ENCODE peak calls at places on chromosomes 4 and X, in ten cellular contexts. O is osteoblast, K is lower lobe of right lung, P is astrocyte, W is ovary, B is fibroblast of lung, V is left lung, S is mammary epithelial cell, A is psoas muscle, Q is BE2C. F is an unnamed sample.
A peak's percentile ranks its signal among the peaks of the same experiment; 100 is the strongest.

GRCh38 chr4:179867300-179867878 is 2375.8 kb upstream of the TENM3 start:
- DNase-seq in V (peak; percentile 31), S (peak; percentile 20), W (peak; percentile 12), Q (peak; percentile 83), B (peak; percentile 70), K (peak; percentile 46), P (peak; percentile 7), O (no peak), A (no peak), F (no peak)

GRCh38 chr4:183161630-183162029 is 62.6 kb downstream of the WWC2 start:
- DNase-seq in W (no peak), Q (no peak), B (no peak), A (no peak), S (no peak), V (no peak), K (no peak), P (no peak), O (no peak), F (no peak)

GRCh38 chr4:122959441-122959840 is 37.0 kb upstream of the NUDT6 start:
- DNase-seq in V (no peak), B (no peak), O (no peak), W (no peak), Q (no peak), P (no peak), K (no peak), S (no peak), A (no peak), F (no peak)

GRCh38 chr4:122552898-122553297 is 68.0 kb downstream of the IL21 start:
- DNase-seq in P (no peak), W (no peak), Q (no peak), V (no peak), B (no peak), K (no peak), O (no peak), S (peak; percentile 36), A (no peak), F (no peak)

GRCh38 chrX:74422576-74423288 is 1.4 kb downstream of the SLC16A2 start:
- DNase-seq in W (peak; percentile 71), O (peak; percentile 95), B (peak; percentile 59), S (peak; percentile 54), P (peak; percentile 54), K (peak; percentile 52), Q (peak; percentile 33), A (peak; percentile 61), V (peak; percentile 45), F (peak; percentile 75)

GRCh38 chr4:103499094-103499493 is 220.7 kb downstream of the TACR3 start:
- DNase-seq in B (peak; percentile 17), Q (no peak), O (no peak), V (no peak), P (no peak), A (no peak), S (no peak), K (no peak), W (no peak), F (no peak)

GRCh38 chr4:2902126-2902525 is 58.5 kb downstream of the ADD1 start:
- DNase-seq in Q (no peak), W (no peak), B (no peak), P (no peak), S (no peak), K (no peak), O (no peak), V (no peak), A (no peak), F (no peak)

GRCh38 chr4:139470295-139470694 is 16.4 kb downstream of the RAB33B start:
- DNase-seq in S (no peak), Q (no peak), B (no peak), P (no peak), W (no peak), K (no peak), V (no peak), A (no peak), O (no peak), F (no peak)

GRCh38 chr4:15986900-15987299 is 23.9 kb upstream of the FGFBP2 start:
- DNase-seq in K (no peak), B (no peak), O (no peak), V (no peak), W (no peak), S (no peak), A (no peak), P (no peak), Q (peak; percentile 51), F (no peak)

GRCh38 chrX:30649859-30650258 is 3.4 kb upstream of the GK start:
- DNase-seq in O (no peak), B (peak; percentile 63), P (no peak), A (no peak), W (no peak), V (no peak), Q (no peak), K (no peak), S (peak; percentile 40), F (no peak)

GRCh38 chr4:103075435-103075893 is 1.1 kb downstream of the SLC9B2 start:
- DNase-seq in K (no peak), V (no peak), P (peak; percentile 12), W (no peak), O (peak; percentile 79), Q (no peak), A (no peak), S (peak; percentile 16), B (peak; percentile 45), F (no peak)

GRCh38 chrX:49919617-49920016 is 2.8 kb upstream of the CLCN5 start:
- DNase-seq in B (peak; percentile 55), V (peak; percentile 35), W (peak; percentile 66), S (no peak), K (no peak), P (peak; percentile 27), O (peak; percentile 36), Q (peak; percentile 32), A (peak; percentile 29), F (no peak)

GRCh38 chrX:45632506-45632905 is 431.8 kb upstream of the DIPK2B start:
- DNase-seq in Q (no peak), V (no peak), S (no peak), W (no peak), A (no peak), O (no peak), P (no peak), B (no peak), K (no peak), F (no peak)

GRCh38 chr4:119302073-119302832 is 19.7 kb downstream of the FABP2 start:
- DNase-seq in P (no peak), K (no peak), V (no peak), S (no peak), W (no peak), O (no peak), B (no peak), Q (no peak), A (no peak), F (no peak)
- H3K9me3 ChIP-seq in P (no peaks in the 10 kb centered on the region), K (no peaks in the 10 kb centered on the region), V (no peaks in the 10 kb centered on the region), S (no peaks in the 10 kb centered on the region), W (no peaks in the 10 kb centered on the region), O (no peaks in the 10 kb centered on the region), B (no peaks in the 10 kb centered on the region), Q (no peaks in the 10 kb centered on the region), A (no peaks in the 10 kb centered on the region), F (no peaks in the 10 kb centered on the region)

GRCh38 chr4:4182835-4183568 is 43.7 kb downstream of the OTOP1 start:
- DNase-seq in S (no peak), O (no peak), W (no peak), P (no peak), Q (peak; percentile 47), V (no peak), K (no peak), B (peak; percentile 19), A (no peak), F (no peak)
- TF ChIP-seq CTCF in S (peak; percentile 87), O (peak; percentile 77), W (no peak), P (peak; percentile 35), Q (peak; percentile 78), V (peak; percentile 44), K (peak; percentile 55), B (peak; percentile 47), A (peak; percentile 18), F (peak; percentile 56)

GRCh38 chr4:6550821-6551220 is 24.2 kb upstream of the MAN2B2 start:
- DNase-seq in A (no peak), P (no peak), V (no peak), O (no peak), K (no peak), W (no peak), S (no peak), B (no peak), Q (no peak), F (no peak)

GRCh38 chr4:6548882-6549230 is 26.1 kb upstream of the MAN2B2 start:
- DNase-seq in S (no peak), A (no peak), W (no peak), B (no peak), Q (peak; percentile 29), P (no peak), K (no peak), O (no peak), V (no peak), F (no peak)

GRCh38 chr4:6549445-6549844 is 25.5 kb upstream of the MAN2B2 start:
- DNase-seq in B (no peak), V (no peak), A (no peak), W (no peak), Q (no peak), K (no peak), O (no peak), S (no peak), P (no peak), F (no peak)

GRCh38 chr4:6549890-6550620 is 24.9 kb upstream of the MAN2B2 start:
- DNase-seq in B (no peak), O (no peak), S (no peak), P (no peak), W (no peak), A (no peak), K (no peak), Q (no peak), V (no peak), F (no peak)

DNA sequence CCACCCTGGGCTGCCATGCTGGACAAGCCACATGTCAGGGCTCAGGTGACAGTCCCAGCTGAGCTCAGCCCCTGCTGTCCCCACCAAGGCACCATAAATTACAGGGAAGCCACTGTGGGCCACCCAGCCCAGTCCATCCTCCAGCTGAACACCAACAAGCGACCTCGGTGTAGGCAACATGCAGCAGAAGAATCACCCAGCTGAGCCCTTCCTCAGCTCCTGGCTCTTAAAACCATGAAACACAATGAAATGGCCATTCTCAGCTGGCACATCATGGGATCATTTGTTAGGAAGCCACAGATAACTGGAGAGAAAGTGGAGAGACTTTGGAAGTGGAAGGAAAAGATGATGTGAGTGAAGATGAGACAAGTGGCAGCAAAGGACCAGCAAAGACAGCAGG is 23.3 kb upstream of the MAN2B2 start:
- DNase-seq in W (no peak), P (no peak), A (no peak), K (no peak), S (no peak), Q (no peak), B (no peak), O (no peak), V (no peak), F (no peak)
- H3K27me3 ChIP-seq in W (no peaks in the 10 kb centered on the region), P (peaks cover 16% of the 10 kb centered on the region), A (peaks cover 14% of the 10 kb centered on the region), K (peaks cover 31% of the 10 kb centered on the region), S (no peaks in the 10 kb centered on the region), Q (peaks cover 3% of the 10 kb centered on the region), B (peaks cover 5% of the 10 kb centered on the region), O (peaks cover 3% of the 10 kb centered on the region), V (peaks cover 81% of the 10 kb centered on the region), F (peaks cover 10% of the 10 kb centered on the region)

DNA sequence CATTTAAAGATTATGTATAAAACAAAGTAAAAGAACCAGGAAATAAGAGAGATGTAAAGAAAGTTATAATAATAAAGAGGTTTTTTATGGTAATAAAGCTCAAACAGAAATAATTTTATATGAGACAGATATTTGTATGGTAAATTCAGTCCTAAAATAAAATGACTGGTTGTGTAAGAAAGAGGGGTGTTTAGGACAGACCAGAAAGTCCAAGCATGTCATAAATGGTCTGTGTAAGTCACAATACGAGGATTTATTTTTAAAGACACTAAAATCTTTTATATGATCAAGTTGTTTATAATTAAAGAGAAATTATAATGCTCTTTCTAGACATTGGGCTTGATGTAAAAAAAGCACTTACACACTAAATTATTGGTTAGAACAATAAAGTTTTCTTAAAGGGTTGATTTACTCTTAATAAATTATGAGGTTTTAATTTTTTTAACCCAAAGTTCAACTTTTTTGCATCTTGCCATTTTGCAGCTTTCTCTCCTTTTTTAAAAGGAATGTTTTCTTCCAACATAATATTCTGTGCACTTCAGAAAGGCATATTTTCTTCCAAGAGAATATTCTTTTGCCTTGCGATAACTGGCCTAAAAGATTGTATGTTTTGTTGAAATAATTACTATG is 61.9 kb upstream of the TCEAL2 start:
- DNase-seq in W (no peak), K (no peak), V (no peak), A (no peak), O (no peak), S (peak; percentile 0), Q (no peak), P (no peak), B (no peak), F (no peak)
- H3K9me3 ChIP-seq in W (no peaks in the 10 kb centered on the region), K (no peaks in the 10 kb centered on the region), V (no peaks in the 10 kb centered on the region), A (no peaks in the 10 kb centered on the region), O (no peaks in the 10 kb centered on the region), S (no peaks in the 10 kb centered on the region), Q (no peaks in the 10 kb centered on the region), P (no peaks in the 10 kb centered on the region), B (no peaks in the 10 kb centered on the region), F (no peaks in the 10 kb centered on the region)